ENCODE peak calls at places on chromosome 9, in nine cellular contexts. One of them, this sample, is unnamed. For H3K27me3, the result is how much of the 10 kb centered on the place peaks cover.

GRCh38 chr9:115138151-115138550 is 20.2 kb upstream of the TNC start:
- DNase-seq in endothelial cell of umbilical vein: no peak
- DNase-seq in ovary: no peak
- DNase-seq in HCT116: no peak
- DNase-seq in psoas muscle: no peak
- DNase-seq in foreskin keratinocyte: no peak
- DNase-seq in lower lobe of right lung: no peak
- DNase-seq in CD4-positive, alpha-beta T cell: no peak
- DNase-seq in astrocyte: peak
- DNase-seq in this sample: no peak

GRCh38 chr9:126461029-126461428 is 134.4 kb downstream of the MVB12B start:
- DNase-seq in HCT116: no peak
- DNase-seq in astrocyte: no peak
- DNase-seq in ovary: no peak
- DNase-seq in psoas muscle: no peak
- DNase-seq in endothelial cell of umbilical vein: no peak
- DNase-seq in foreskin keratinocyte: no peak
- DNase-seq in lower lobe of right lung: no peak
- DNase-seq in CD4-positive, alpha-beta T cell: no peak
- DNase-seq in this sample: no peak

GRCh38 chr9:127105805-127106492 is 16.5 kb downstream of the ANGPTL2 start:
- DNase-seq in ovary: no peak
- DNase-seq in foreskin keratinocyte: no peak
- DNase-seq in CD4-positive, alpha-beta T cell: no peak
- DNase-seq in endothelial cell of umbilical vein: no peak
- DNase-seq in astrocyte: no peak
- DNase-seq in lower lobe of right lung: no peak
- DNase-seq in HCT116: no peak
- DNase-seq in psoas muscle: no peak
- DNase-seq in this sample: no peak

GRCh38 chr9:83978992-83979811 is 813 bp downstream of the HNRNPK start:
- DNase-seq in psoas muscle: peak
- DNase-seq in foreskin keratinocyte: peak
- DNase-seq in HCT116: no peak
- DNase-seq in endothelial cell of umbilical vein: peak
- DNase-seq in astrocyte: peak
- DNase-seq in CD4-positive, alpha-beta T cell: peak
- DNase-seq in lower lobe of right lung: peak
- DNase-seq in ovary: peak
- DNase-seq in this sample: peak

GRCh38 chr9:115615821-115616665 is 498.1 kb upstream of the TNC start:
- DNase-seq in psoas muscle: no peak
- DNase-seq in foreskin keratinocyte: peak
- DNase-seq in astrocyte: peak
- DNase-seq in ovary: no peak
- DNase-seq in HCT116: no peak
- DNase-seq in lower lobe of right lung: no peak
- DNase-seq in CD4-positive, alpha-beta T cell: no peak
- DNase-seq in endothelial cell of umbilical vein: no peak
- DNase-seq in this sample: no peak

GRCh38 chr9:38641985-38642864 is 21.8 kb upstream of the ANKRD18A start:
- DNase-seq in ovary: no peak
- DNase-seq in foreskin keratinocyte: no peak
- DNase-seq in lower lobe of right lung: no peak
- DNase-seq in endothelial cell of umbilical vein: peak
- DNase-seq in HCT116: peak
- DNase-seq in CD4-positive, alpha-beta T cell: no peak
- DNase-seq in astrocyte: peak
- DNase-seq in psoas muscle: no peak
- DNase-seq in this sample: no peak

GRCh38 chr9:87607859-87608258 is 110.2 kb downstream of the DAPK1 start:
- DNase-seq in CD4-positive, alpha-beta T cell: no peak
- DNase-seq in lower lobe of right lung: no peak
- DNase-seq in psoas muscle: no peak
- DNase-seq in astrocyte: no peak
- DNase-seq in ovary: no peak
- DNase-seq in foreskin keratinocyte: no peak
- DNase-seq in endothelial cell of umbilical vein: peak
- DNase-seq in HCT116: no peak
- DNase-seq in this sample: no peak

GRCh38 chr9:23581936-23582335 is 244.1 kb downstream of the ELAVL2 start:
- DNase-seq in lower lobe of right lung: no peak
- DNase-seq in foreskin keratinocyte: peak
- DNase-seq in endothelial cell of umbilical vein: no peak
- DNase-seq in HCT116: no peak
- DNase-seq in psoas muscle: no peak
- DNase-seq in ovary: no peak
- DNase-seq in CD4-positive, alpha-beta T cell: no peak
- DNase-seq in astrocyte: no peak
- DNase-seq in this sample: no peak

GRCh38 chr9:136250676-136251075 is 5.1 kb upstream of the QSOX2 start:
- DNase-seq in foreskin keratinocyte: no peak
- DNase-seq in ovary: no peak
- DNase-seq in endothelial cell of umbilical vein: no peak
- DNase-seq in HCT116: no peak
- DNase-seq in astrocyte: no peak
- DNase-seq in CD4-positive, alpha-beta T cell: no peak
- DNase-seq in psoas muscle: no peak
- DNase-seq in lower lobe of right lung: no peak
- DNase-seq in this sample: no peak

GRCh38 chr9:26814799-26815198 is 77.8 kb downstream of the CAAP1 start:
- DNase-seq in lower lobe of right lung: no peak
- DNase-seq in HCT116: no peak
- DNase-seq in astrocyte: no peak
- DNase-seq in CD4-positive, alpha-beta T cell: no peak
- DNase-seq in ovary: no peak
- DNase-seq in foreskin keratinocyte: no peak
- DNase-seq in endothelial cell of umbilical vein: no peak
- DNase-seq in psoas muscle: no peak
- DNase-seq in this sample: no peak

GRCh38 chr9:86557063-86557766 is 203.0 kb upstream of the TUT7 start:
- DNase-seq in psoas muscle: peak
- DNase-seq in ovary: no peak
- DNase-seq in lower lobe of right lung: no peak
- DNase-seq in foreskin keratinocyte: peak
- DNase-seq in HCT116: no peak
- DNase-seq in CD4-positive, alpha-beta T cell: no peak
- DNase-seq in astrocyte: peak
- DNase-seq in endothelial cell of umbilical vein: no peak
- DNase-seq in this sample: no peak

DNA sequence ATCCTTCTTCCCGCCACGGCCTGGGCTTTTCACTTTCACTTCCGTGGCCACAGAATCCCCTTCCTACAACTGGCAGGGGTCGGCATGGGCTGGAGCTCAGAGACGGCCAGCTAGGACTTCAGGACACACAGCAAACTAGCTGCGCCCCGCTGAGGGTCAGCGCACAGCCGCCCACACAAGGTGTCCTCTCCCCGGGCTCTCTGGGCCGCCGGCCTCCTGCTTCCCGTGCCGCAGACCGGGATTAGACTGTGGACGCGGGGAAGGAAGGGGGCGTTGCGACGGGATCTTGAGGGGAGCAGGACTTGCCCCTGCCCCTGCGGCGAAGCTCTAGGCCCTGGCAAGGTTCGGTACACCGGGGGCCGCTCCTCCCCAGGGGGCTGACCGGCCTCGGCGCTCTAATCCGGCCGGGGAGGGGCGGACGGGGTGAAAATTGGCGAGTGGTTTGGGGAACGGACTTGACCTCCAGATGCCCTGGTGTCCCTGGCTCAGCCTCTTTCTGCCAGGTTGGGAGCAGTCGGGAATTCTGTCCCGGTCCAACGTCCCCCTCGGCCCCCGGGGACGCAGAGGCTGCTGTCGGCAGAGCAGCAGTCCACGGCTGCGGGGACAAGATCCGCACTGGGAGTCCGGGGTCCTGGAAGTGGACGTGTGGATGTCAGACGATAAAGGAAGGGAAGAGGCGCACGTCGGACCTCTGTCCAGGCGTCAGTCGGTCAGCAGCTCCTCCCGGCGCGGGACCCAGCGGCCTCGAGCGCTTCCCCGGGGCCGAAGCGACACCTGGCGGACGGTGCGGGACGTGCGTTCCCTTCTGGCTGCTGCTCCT is 1.8 kb upstream of the CNTFR start:
- DNase-seq in ovary: peak
- DNase-seq in HCT116: peak
- DNase-seq in astrocyte: peak
- DNase-seq in endothelial cell of umbilical vein: peak
- DNase-seq in CD4-positive, alpha-beta T cell: peak
- DNase-seq in lower lobe of right lung: peak
- DNase-seq in foreskin keratinocyte: no peak
- DNase-seq in psoas muscle: peak
- DNase-seq in this sample: peak
- H3K27ac ChIP-seq in ovary: no peak
- H3K27ac ChIP-seq in HCT116: no peak
- H3K27ac ChIP-seq in astrocyte: no peak
- H3K27ac ChIP-seq in endothelial cell of umbilical vein: no peak
- H3K27ac ChIP-seq in CD4-positive, alpha-beta T cell: no peak
- H3K27ac ChIP-seq in lower lobe of right lung: no peak
- H3K27ac ChIP-seq in foreskin keratinocyte: no peak
- H3K27ac ChIP-seq in psoas muscle: peak
- H3K27ac ChIP-seq in this sample: peak

DNA sequence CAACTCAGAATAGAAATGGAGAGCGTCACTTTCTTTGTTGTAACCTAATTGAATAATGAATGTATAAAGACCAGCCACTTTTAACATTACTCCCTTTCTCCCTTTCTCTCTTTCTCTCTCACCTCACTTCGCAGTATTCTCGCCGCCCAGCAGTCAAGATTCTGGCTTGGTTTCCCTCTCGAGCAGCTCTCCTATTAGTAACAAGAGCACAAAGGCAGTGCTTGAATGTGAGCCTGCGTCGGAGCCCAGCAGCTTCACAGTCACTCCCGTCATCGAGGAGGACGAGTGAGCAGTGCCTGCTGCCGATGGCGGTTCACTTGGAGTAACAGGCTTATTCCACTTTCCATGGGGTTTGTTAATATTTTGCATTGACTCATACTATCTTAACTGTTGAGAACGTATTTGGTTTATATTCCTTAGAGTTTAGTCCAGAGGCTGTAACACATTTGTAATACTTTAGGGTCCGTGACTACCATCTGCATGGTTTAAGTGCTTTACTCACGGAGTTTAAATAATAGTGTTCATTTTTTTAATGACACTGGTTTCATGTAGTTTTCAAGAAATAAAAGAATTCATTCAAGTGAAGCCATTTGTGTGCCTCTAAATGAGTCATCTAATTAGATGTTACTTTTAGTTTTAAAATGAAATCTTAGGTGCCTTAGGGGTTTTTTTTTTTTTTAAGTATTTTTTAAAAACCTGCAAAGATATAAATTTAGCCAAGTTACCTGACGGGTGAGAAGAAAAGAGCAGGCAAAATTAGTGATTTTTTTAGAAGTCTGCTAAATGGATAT is 8.4 kb upstream of the DMRT3 start:
- DNase-seq in psoas muscle: no peak
- DNase-seq in lower lobe of right lung: no peak
- DNase-seq in endothelial cell of umbilical vein: no peak
- DNase-seq in HCT116: no peak
- DNase-seq in ovary: no peak
- DNase-seq in astrocyte: no peak
- DNase-seq in CD4-positive, alpha-beta T cell: no peak
- DNase-seq in foreskin keratinocyte: no peak
- DNase-seq in this sample: no peak
- H3K27me3 ChIP-seq in psoas muscle: half or more
- H3K27me3 ChIP-seq in lower lobe of right lung: half or more
- H3K27me3 ChIP-seq in endothelial cell of umbilical vein: half or more
- H3K27me3 ChIP-seq in HCT116: under half
- H3K27me3 ChIP-seq in ovary: under half
- H3K27me3 ChIP-seq in astrocyte: half or more
- H3K27me3 ChIP-seq in CD4-positive, alpha-beta T cell: half or more
- H3K27me3 ChIP-seq in foreskin keratinocyte: half or more
- H3K27me3 ChIP-seq in this sample: under half

GRCh38 chr9:132694144-132694543 is 23.9 kb downstream of the GTF3C4 start:
- DNase-seq in ovary: no peak
- DNase-seq in psoas muscle: no peak
- DNase-seq in HCT116: no peak
- DNase-seq in endothelial cell of umbilical vein: no peak
- DNase-seq in astrocyte: no peak
- DNase-seq in foreskin keratinocyte: peak
- DNase-seq in lower lobe of right lung: no peak
- DNase-seq in CD4-positive, alpha-beta T cell: no peak
- DNase-seq in this sample: no peak
- TF ChIP-seq CTCF in ovary: no peak
- TF ChIP-seq CTCF in psoas muscle: no peak
- TF ChIP-seq CTCF in HCT116: peak
- TF ChIP-seq CTCF in endothelial cell of umbilical vein: peak
- TF ChIP-seq CTCF in astrocyte: no peak
- TF ChIP-seq CTCF in foreskin keratinocyte: peak
- TF ChIP-seq CTCF in lower lobe of right lung: peak
- TF ChIP-seq CTCF in CD4-positive, alpha-beta T cell: peak
- TF ChIP-seq CTCF in this sample: no peak

DNA sequence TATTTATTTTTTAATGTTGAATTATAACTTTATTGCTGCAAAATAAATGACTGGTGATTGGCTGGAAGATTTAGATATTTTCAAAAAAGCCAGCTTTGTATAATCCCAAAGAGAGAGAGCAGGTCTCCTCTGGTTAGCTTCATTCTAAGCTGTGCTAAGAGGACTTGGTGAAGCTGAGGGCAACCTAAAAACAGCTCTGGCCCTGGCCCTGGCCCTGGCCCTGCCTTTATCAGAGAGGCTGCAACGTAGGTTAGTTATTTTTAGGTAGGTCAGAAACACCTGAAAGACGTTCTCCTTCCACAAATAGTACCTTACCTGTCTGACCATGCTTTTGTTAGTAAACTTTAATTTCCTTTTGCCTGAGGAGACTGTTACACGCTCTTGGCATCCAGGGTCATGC is 58.7 kb downstream of the KLF9 start:
- DNase-seq in foreskin keratinocyte: no peak
- DNase-seq in ovary: no peak
- DNase-seq in psoas muscle: no peak
- DNase-seq in lower lobe of right lung: no peak
- DNase-seq in CD4-positive, alpha-beta T cell: no peak
- DNase-seq in endothelial cell of umbilical vein: no peak
- DNase-seq in HCT116: no peak
- DNase-seq in astrocyte: no peak
- DNase-seq in this sample: no peak
- H3K27ac ChIP-seq in foreskin keratinocyte: no peak
- H3K27ac ChIP-seq in ovary: no peak
- H3K27ac ChIP-seq in psoas muscle: no peak
- H3K27ac ChIP-seq in lower lobe of right lung: no peak
- H3K27ac ChIP-seq in CD4-positive, alpha-beta T cell: no peak
- H3K27ac ChIP-seq in endothelial cell of umbilical vein: no peak
- H3K27ac ChIP-seq in HCT116: no peak
- H3K27ac ChIP-seq in astrocyte: no peak
- H3K27ac ChIP-seq in this sample: no peak